ENCODE peak calls at places on chromosomes 3 and 15, in six cellular contexts. One of them, this sample, is unnamed.
A peak's percentile ranks its signal among the peaks of the same experiment; 100 is the strongest.

GRCh38 chr15:53312707-53313106 is 446.8 kb downstream of the WDR72 start:
- DNase-seq in PC-3: no peak
- DNase-seq in HCT116: no peak
- DNase-seq in OCI-LY7: no peak
- DNase-seq in SK-N-SH: no peak
- DNase-seq in neural progenitor cell: no peak
- DNase-seq in this sample: no peak

GRCh38 chr3:107668963-107669362 is 146.2 kb downstream of the BBX start:
- DNase-seq in PC-3: no peak
- DNase-seq in HCT116: no peak
- DNase-seq in OCI-LY7: no peak
- DNase-seq in SK-N-SH: no peak
- DNase-seq in neural progenitor cell: no peak
- DNase-seq in this sample: no peak

GRCh38 chr15:27675571-27675970 is 423.5 kb downstream of the OCA2 start:
- DNase-seq in PC-3: no peak
- DNase-seq in HCT116: no peak
- DNase-seq in OCI-LY7: no peak
- DNase-seq in SK-N-SH: no peak
- DNase-seq in neural progenitor cell: no peak
- DNase-seq in this sample: no peak

GRCh38 chr15:92610101-92610520 is 45.5 kb downstream of the FAM174B start:
- DNase-seq in PC-3: no peak
- DNase-seq in HCT116: no peak
- DNase-seq in OCI-LY7: no peak
- DNase-seq in SK-N-SH: no peak
- DNase-seq in neural progenitor cell: peak; percentile 23
- DNase-seq in this sample: no peak

GRCh38 chr3:23810342-23811116 is 4.8 kb downstream of the UBE2E1 start:
- DNase-seq in PC-3: peak; percentile 54
- DNase-seq in HCT116: no peak
- DNase-seq in OCI-LY7: peak; percentile 43
- DNase-seq in SK-N-SH: peak; percentile 87
- DNase-seq in neural progenitor cell: peak; percentile 83
- DNase-seq in this sample: peak; percentile 74

GRCh38 chr15:59691194-59691805 is 2.2 kb upstream of the BNIP2 start:
- DNase-seq in PC-3: peak; percentile 61
- DNase-seq in HCT116: peak; percentile 39
- DNase-seq in OCI-LY7: peak; percentile 71
- DNase-seq in SK-N-SH: peak; percentile 16
- DNase-seq in neural progenitor cell: peak; percentile 37
- DNase-seq in this sample: peak; percentile 63

GRCh38 chr3:21722768-21723167 is 28.2 kb downstream of the ZNF385D start:
- DNase-seq in PC-3: no peak
- DNase-seq in HCT116: no peak
- DNase-seq in OCI-LY7: no peak
- DNase-seq in SK-N-SH: no peak
- DNase-seq in neural progenitor cell: no peak
- DNase-seq in this sample: no peak

GRCh38 chr15:74306801-74307217 is 60.6 kb downstream of the CYP11A1 start:
- DNase-seq in PC-3: no peak
- DNase-seq in HCT116: no peak
- DNase-seq in OCI-LY7: no peak
- DNase-seq in SK-N-SH: no peak
- DNase-seq in neural progenitor cell: peak; percentile 59
- DNase-seq in this sample: peak; percentile 26

GRCh38 chr3:101925564-101925963 is 76.2 kb downstream of the NFKBIZ start:
- DNase-seq in PC-3: peak; percentile 72
- DNase-seq in HCT116: no peak
- DNase-seq in OCI-LY7: no peak
- DNase-seq in SK-N-SH: no peak
- DNase-seq in neural progenitor cell: no peak
- DNase-seq in this sample: no peak

GRCh38 chr3:194276768-194277546 is 74.2 kb downstream of the CPN2 start:
- DNase-seq in PC-3: no peak
- DNase-seq in HCT116: no peak
- DNase-seq in OCI-LY7: no peak
- DNase-seq in SK-N-SH: no peak
- DNase-seq in neural progenitor cell: no peak
- DNase-seq in this sample: peak; percentile 67

GRCh38 chr15:73474785-73475184 is 31.8 kb downstream of the REC114 start:
- DNase-seq in PC-3: no peak
- DNase-seq in HCT116: no peak
- DNase-seq in OCI-LY7: no peak
- DNase-seq in SK-N-SH: no peak
- DNase-seq in neural progenitor cell: no peak
- DNase-seq in this sample: no peak

GRCh38 chr3:191356586-191357439 is 26.5 kb upstream of the UTS2B start:
- DNase-seq in PC-3: peak; percentile 77
- DNase-seq in HCT116: peak; percentile 42
- DNase-seq in OCI-LY7: no peak
- DNase-seq in SK-N-SH: no peak
- DNase-seq in neural progenitor cell: no peak
- DNase-seq in this sample: peak; percentile 39

GRCh38 chr15:26648676-26649075 is 124.2 kb downstream of the GABRB3 start:
- DNase-seq in PC-3: no peak
- DNase-seq in HCT116: no peak
- DNase-seq in OCI-LY7: no peak
- DNase-seq in SK-N-SH: no peak
- DNase-seq in neural progenitor cell: no peak
- DNase-seq in this sample: no peak

DNA sequence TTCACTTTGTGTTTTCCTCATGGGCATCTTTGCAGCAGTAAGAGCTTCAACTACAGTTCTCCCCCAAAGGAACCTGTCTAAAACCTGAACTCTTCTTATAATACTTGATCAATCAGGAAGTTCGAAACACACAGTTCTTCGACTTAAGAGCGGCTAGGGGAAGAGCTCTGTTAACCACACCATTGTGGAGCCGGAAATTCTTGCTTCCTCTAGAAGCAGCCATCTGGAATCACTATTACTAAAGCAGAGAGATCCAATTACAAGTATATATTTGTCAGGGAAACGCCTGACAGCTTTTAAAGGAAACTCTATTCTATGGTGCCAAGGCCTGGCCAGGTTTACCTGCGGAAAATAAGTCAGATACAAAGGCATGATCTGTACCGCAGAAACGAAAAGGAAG is 337.4 kb upstream of the CBLB start:
- DNase-seq in PC-3: peak; percentile 14
- DNase-seq in HCT116: no peak
- DNase-seq in OCI-LY7: peak; percentile 54
- DNase-seq in SK-N-SH: no peak
- DNase-seq in neural progenitor cell: no peak
- DNase-seq in this sample: no peak
- H3K27ac ChIP-seq in PC-3: no peak overlapping the region
- H3K27ac ChIP-seq in HCT116: no peak overlapping the region
- H3K27ac ChIP-seq in OCI-LY7: no peak overlapping the region
- H3K27ac ChIP-seq in SK-N-SH: peak overlapping the region; percentile 34
- H3K27ac ChIP-seq in neural progenitor cell: no peak overlapping the region
- H3K27ac ChIP-seq in this sample: no peak overlapping the region

GRCh38 chr3:158809642-158810041 is 7.8 kb downstream of the MFSD1 start:
- DNase-seq in PC-3: no peak
- DNase-seq in HCT116: no peak
- DNase-seq in OCI-LY7: no peak
- DNase-seq in SK-N-SH: no peak
- DNase-seq in neural progenitor cell: no peak
- DNase-seq in this sample: no peak

GRCh38 chr3:158804441-158804840 is 2.6 kb downstream of the MFSD1 start:
- DNase-seq in PC-3: peak; percentile 77
- DNase-seq in HCT116: no peak
- DNase-seq in OCI-LY7: no peak
- DNase-seq in SK-N-SH: no peak
- DNase-seq in neural progenitor cell: no peak
- DNase-seq in this sample: no peak

GRCh38 chr3:158810823-158811425 is 9.1 kb downstream of the MFSD1 start:
- DNase-seq in PC-3: no peak
- DNase-seq in HCT116: no peak
- DNase-seq in OCI-LY7: no peak
- DNase-seq in SK-N-SH: no peak
- DNase-seq in neural progenitor cell: no peak
- DNase-seq in this sample: no peak

DNA sequence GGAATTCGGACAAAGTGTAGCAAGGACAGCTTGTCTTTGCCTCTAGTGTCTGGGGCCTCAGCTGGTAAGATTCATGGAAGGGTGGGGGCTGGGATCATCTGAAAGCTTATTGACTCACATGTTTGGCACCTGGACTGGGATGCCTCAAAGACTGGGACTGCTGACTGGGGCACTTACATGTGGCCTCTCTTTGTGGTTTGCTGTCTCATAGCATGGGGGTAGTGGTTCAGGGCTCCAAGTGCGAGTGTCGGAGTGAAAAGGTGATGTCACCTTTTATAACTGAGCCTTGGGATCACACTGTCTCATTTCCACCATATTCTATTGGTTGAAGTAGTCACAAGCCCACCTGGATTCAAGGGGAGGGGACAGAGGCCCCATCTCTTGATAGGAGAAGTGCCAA is 6.8 kb downstream of the MFSD1 start:
- DNase-seq in PC-3: peak; percentile 64
- DNase-seq in HCT116: no peak
- DNase-seq in OCI-LY7: no peak
- DNase-seq in SK-N-SH: no peak
- DNase-seq in neural progenitor cell: no peak
- DNase-seq in this sample: no peak
- H3K4me3 ChIP-seq in PC-3: no peak overlapping the region
- H3K4me3 ChIP-seq in HCT116: no peak overlapping the region
- H3K4me3 ChIP-seq in OCI-LY7: no peak overlapping the region
- H3K4me3 ChIP-seq in SK-N-SH: no peak overlapping the region
- H3K4me3 ChIP-seq in neural progenitor cell: no peak overlapping the region
- H3K4me3 ChIP-seq in this sample: no peak overlapping the region

GRCh38 chr3:65406470-65406869 is 632.2 kb downstream of the MAGI1 start:
- DNase-seq in PC-3: peak; percentile 3
- DNase-seq in HCT116: no peak
- DNase-seq in OCI-LY7: no peak
- DNase-seq in SK-N-SH: no peak
- DNase-seq in neural progenitor cell: no peak
- DNase-seq in this sample: peak; percentile 17
- TF ChIP-seq EZH2phosphoT487 in PC-3: no peak
- TF ChIP-seq EZH2phosphoT487 in HCT116: no peak
- TF ChIP-seq EZH2phosphoT487 in OCI-LY7: no peak
- TF ChIP-seq EZH2phosphoT487 in SK-N-SH: no peak
- TF ChIP-seq EZH2phosphoT487 in neural progenitor cell: no peak
- TF ChIP-seq EZH2phosphoT487 in this sample: no peak

GRCh38 chr15:85582719-85583089 is 202.3 kb downstream of the AKAP13 start:
- DNase-seq in PC-3: no peak
- DNase-seq in HCT116: no peak
- DNase-seq in OCI-LY7: peak; percentile 78
- DNase-seq in SK-N-SH: peak; percentile 56
- DNase-seq in neural progenitor cell: no peak
- DNase-seq in this sample: peak; percentile 22

GRCh38 chr15:85582076-85582718 is 201.8 kb downstream of the AKAP13 start:
- DNase-seq in PC-3: no peak
- DNase-seq in HCT116: no peak
- DNase-seq in OCI-LY7: peak; percentile 22
- DNase-seq in SK-N-SH: no peak
- DNase-seq in neural progenitor cell: no peak
- DNase-seq in this sample: no peak

GRCh38 chr15:85584791-85585360 is 204.5 kb downstream of the AKAP13 start:
- DNase-seq in PC-3: no peak
- DNase-seq in HCT116: no peak
- DNase-seq in OCI-LY7: no peak
- DNase-seq in SK-N-SH: no peak
- DNase-seq in neural progenitor cell: no peak
- DNase-seq in this sample: no peak

GRCh38 chr15:85581495-85581894 is 201.1 kb downstream of the AKAP13 start:
- DNase-seq in PC-3: no peak
- DNase-seq in HCT116: no peak
- DNase-seq in OCI-LY7: peak; percentile 19
- DNase-seq in SK-N-SH: no peak
- DNase-seq in neural progenitor cell: no peak
- DNase-seq in this sample: no peak

DNA sequence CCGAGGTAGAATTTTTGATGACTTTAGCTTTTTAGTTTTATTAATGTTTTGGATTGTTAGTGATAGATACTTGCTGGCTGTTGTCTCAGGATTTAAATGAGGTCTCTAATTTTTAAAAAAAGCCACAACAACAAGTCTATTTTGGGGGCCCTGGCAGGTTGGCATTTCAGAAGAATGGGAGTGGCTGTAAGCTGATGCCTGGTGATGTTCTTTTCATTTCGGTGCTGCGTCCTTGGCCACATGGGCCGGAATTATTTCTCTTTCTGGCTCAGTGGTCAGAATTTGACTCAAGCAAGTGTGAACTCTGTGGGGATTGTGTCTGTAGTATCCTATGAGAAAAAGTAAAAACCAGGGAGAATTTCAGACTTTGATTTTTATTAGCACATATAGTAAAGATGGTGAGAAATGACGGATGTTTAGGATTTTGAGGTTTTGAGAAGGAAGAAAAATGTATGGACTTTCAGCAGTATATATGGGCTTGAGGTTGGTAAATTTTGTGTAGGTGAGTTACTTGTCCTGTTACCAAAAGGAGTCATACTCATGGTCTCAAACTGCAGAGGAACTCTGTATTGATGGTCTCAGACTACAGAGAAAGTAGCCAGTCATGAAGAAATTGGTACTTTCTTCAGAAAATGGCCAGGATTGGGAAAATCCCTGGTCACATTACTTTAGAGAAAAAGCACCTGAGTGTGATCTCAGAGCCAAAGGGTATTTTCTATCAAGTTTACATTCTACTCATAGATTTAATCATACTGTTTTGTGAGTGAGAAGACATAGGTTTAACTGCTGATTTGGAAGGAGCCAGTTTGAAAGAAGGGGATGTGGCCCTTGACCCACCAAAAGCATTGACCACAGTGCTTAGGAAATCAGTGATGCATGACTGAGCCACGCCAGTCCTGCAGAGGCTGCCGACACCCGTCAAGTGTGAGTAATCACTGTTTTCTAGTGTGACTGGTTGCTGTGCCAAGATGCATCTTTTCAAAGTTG is 203.3 kb downstream of the AKAP13 start:
- DNase-seq in PC-3: peak; percentile 77
- DNase-seq in HCT116: peak; percentile 36
- DNase-seq in OCI-LY7: peak; percentile 77
- DNase-seq in SK-N-SH: no peak
- DNase-seq in neural progenitor cell: peak; percentile 38
- DNase-seq in this sample: no peak
- H3K27ac ChIP-seq in PC-3: peak overlapping the region; percentile 82
- H3K27ac ChIP-seq in HCT116: no peak overlapping the region
- H3K27ac ChIP-seq in OCI-LY7: peak overlapping the region; percentile 61
- H3K27ac ChIP-seq in SK-N-SH: peak overlapping the region; percentile 85
- H3K27ac ChIP-seq in neural progenitor cell: no peak overlapping the region
- H3K27ac ChIP-seq in this sample: no peak overlapping the region

This sample was measured in hepatocyte.